ENCODE peak calls at places on chromosome 20, in seven cellular contexts. I, U, C, D, S, Q and O are unnamed samples.

GRCh38 chr20:38542994-38543906 is 37.7 kb upstream of the ADIG start:
- DNase-seq in S (no peak), U (no peak), I (no peak), Q (no peak), D (peak; percentile 3), C (no peak), O (no peak)

GRCh38 chr20:24785141-24785924 is 163.7 kb upstream of the CST7 start:
- DNase-seq in C (no peak), S (no peak), D (no peak), I (no peak), U (peak; percentile 53), Q (no peak), O (no peak)

GRCh38 chr20:60254901-60255411 is 296.7 kb downstream of the CDH26 start:
- DNase-seq in Q (no peak), C (no peak), I (no peak), S (no peak), U (no peak), D (no peak), O (no peak)

GRCh38 chr20:44969320-44969879 is 3.1 kb downstream of the STK4 start:
- DNase-seq in Q (no peak), I (no peak), S (no peak), U (no peak), C (no peak), D (no peak), O (no peak)

GRCh38 chr20:48603116-48603818 is 224.5 kb downstream of the PREX1 start:
- DNase-seq in I (no peak), Q (no peak), U (no peak), S (no peak), C (no peak), D (no peak), O (no peak)

GRCh38 chr20:37179671-37180524 is 550 bp upstream of the MROH8 start:
- DNase-seq in S (no peak), U (no peak), D (no peak), Q (no peak), C (no peak), I (no peak), O (no peak)

GRCh38 chr20:9200620-9201019 is 131.7 kb downstream of the PLCB4 start:
- DNase-seq in S (no peak), I (no peak), U (no peak), C (no peak), Q (no peak), D (no peak), O (no peak)

GRCh38 chr20:62122659-62123449 is 579 bp downstream of the LSM14B start:
- DNase-seq in S (peak; percentile 58), U (peak; percentile 51), Q (no peak), C (peak; percentile 67), D (peak; percentile 71), I (peak; percentile 68), O (no peak)

GRCh38 chr20:43681468-43681942 is 14.6 kb downstream of the MYBL2 start:
- DNase-seq in S (no peak), C (peak; percentile 56), D (peak; percentile 38), I (no peak), U (no peak), Q (no peak), O (peak; percentile 21)

GRCh38 chr20:44799691-44800090 is 10.7 kb downstream of the RIMS4 start:
- DNase-seq in Q (no peak), I (no peak), U (no peak), S (no peak), C (no peak), D (no peak), O (no peak)

GRCh38 chr20:51759769-51760510 is 8.2 kb downstream of the ATP9A start:
- DNase-seq in I (no peak), S (no peak), C (no peak), Q (no peak), U (no peak), D (no peak), O (no peak)

GRCh38 chr20:55095745-55096450 is 620.5 kb downstream of the DOK5 start:
- DNase-seq in D (no peak), Q (no peak), I (no peak), S (no peak), C (no peak), U (no peak), O (no peak)

GRCh38 chr20:18815194-18815942 is 1.8 kb downstream of the SCP2D1 start:
- DNase-seq in C (no peak), I (no peak), D (no peak), S (no peak), Q (no peak), U (no peak), O (no peak)

GRCh38 chr20:14481863-14482262 is 144.5 kb upstream of the FLRT3 start:
- DNase-seq in I (no peak), C (no peak), D (no peak), U (no peak), S (no peak), Q (no peak), O (no peak)

GRCh38 chr20:62887860-62888239 is 26.2 kb upstream of the TCFL5 start:
- DNase-seq in I (no peak), Q (no peak), S (no peak), C (no peak), D (no peak), U (no peak), O (no peak)

GRCh38 chr20:58656825-58657224 is 5.7 kb downstream of the STX16 start:
- DNase-seq in D (no peak), S (no peak), I (no peak), U (no peak), Q (no peak), C (no peak), O (no peak)

GRCh38 chr20:19928379-19929360 is 88.5 kb upstream of the NAA20 start:
- DNase-seq in I (no peak), C (no peak), S (no peak), Q (no peak), U (no peak), D (no peak), O (no peak)

GRCh38 chr20:61352381-61353260 is 100.6 kb downstream of the CDH4 start:
- DNase-seq in U (no peak), C (no peak), S (no peak), I (no peak), D (no peak), Q (no peak), O (no peak)